ENCODE peak calls at places on chromosomes 3 and 15, in six cellular contexts. P is IMR-90, S is HCT116, B is fibroblast of lung, I is K562, Z is GM23338. F is an unnamed sample. For H4K20me1, the result is how much of the 10 kb centered on the place peaks cover.

GRCh38 chr3:171369156-171369555 is 91.0 kb downstream of the TNIK start:
- DNase-seq in Z (no peak), P (no peak), B (no peak), S (no peak), I (no peak), F (no peak)

GRCh38 chr15:77529394-77530159 is 103.1 kb downstream of the LINGO1 start:
- DNase-seq in S (no peak), B (no peak), Z (no peak), I (no peak), P (no peak), F (no peak)

GRCh38 chr3:184354121-184354728 is 7.2 kb downstream of the CLCN2 start:
- DNase-seq in I (peak), Z (peak), B (no peak), P (no peak), S (no peak), F (peak)

GRCh38 chr15:71603379-71603778 is 207.0 kb upstream of the NR2E3 start:
- DNase-seq in Z (no peak), S (no peak), B (no peak), I (no peak), P (no peak), F (no peak)

GRCh38 chr3:25226747-25227146 is 201.3 kb upstream of the RARB start:
- DNase-seq in Z (no peak), B (no peak), I (no peak), S (no peak), P (no peak), F (no peak)

GRCh38 chr3:170322501-170323328 is 34.8 kb upstream of the SKIL start:
- DNase-seq in S (no peak), P (no peak), B (peak), Z (no peak), I (no peak), F (no peak)

GRCh38 chr3:183825380-183826161 is at the start of gene MAP6D1:
- DNase-seq in Z (peak), B (peak), S (peak), P (peak), I (no peak), F (peak)

GRCh38 chr3:122782804-122783203 is 10.8 kb downstream of the HSPBAP1 start:
- DNase-seq in S (no peak), P (no peak), B (no peak), I (no peak), Z (no peak), F (no peak)

GRCh38 chr3:157423337-157423736 is 13.3 kb upstream of the PTX3 start:
- DNase-seq in Z (no peak), B (peak), P (peak), I (no peak), S (no peak), F (no peak)

GRCh38 chr3:45090855-45091254 is 55.3 kb downstream of the CDCP1 start:
- DNase-seq in S (no peak), Z (no peak), P (no peak), I (no peak), B (no peak), F (no peak)

GRCh38 chr3:5013021-5013906 is 34.0 kb downstream of the BHLHE40 start:
- DNase-seq in S (peak), I (peak), B (peak), Z (no peak), P (peak), F (no peak)

GRCh38 chr3:61315874-61316273 is 64.6 kb upstream of the FHIT start:
- DNase-seq in Z (peak), P (no peak), S (no peak), I (no peak), B (peak), F (peak)

GRCh38 chr3:23600178-23600577 is 205.6 kb upstream of the UBE2E1 start:
- DNase-seq in I (no peak), Z (no peak), S (no peak), B (peak), P (peak), F (no peak)

GRCh38 chr3:97810779-97811390 is 10.9 kb upstream of the CRYBG3 start:
- DNase-seq in Z (no peak), P (peak), I (no peak), B (peak), S (no peak), F (no peak)

GRCh38 chr15:45179221-45179985 is 8.4 kb downstream of the SHF start:
- DNase-seq in I (peak), S (peak), B (no peak), Z (peak), P (no peak), F (peak)

GRCh38 chr3:143121240-143122088 is 1.9 kb downstream of the CHST2 start:
- DNase-seq in P (peak), Z (peak), S (no peak), I (peak), B (peak), F (peak)

GRCh38 chr15:78200276-78200930 is 34.0 kb downstream of the ACSBG1 start:
- DNase-seq in Z (no peak), I (no peak), S (no peak), P (no peak), B (no peak), F (no peak)

GRCh38 chr3:4950351-4950784 is 28.9 kb upstream of the BHLHE40 start:
- DNase-seq in P (no peak), S (no peak), I (no peak), B (no peak), Z (no peak), F (no peak)

GRCh38 chr15:38930851-38931572 is 366.4 kb upstream of the RASGRP1 start:
- DNase-seq in S (no peak), B (peak), Z (no peak), I (no peak), P (peak), F (no peak)

GRCh38 chr3:161508852-161509477 is 12.4 kb downstream of the OTOL1 start:
- DNase-seq in Z (peak), S (no peak), B (no peak), P (no peak), I (no peak), F (no peak)

GRCh38 chr3:155960060-155960459 is 89.6 kb downstream of the GMPS start:
- DNase-seq in Z (no peak), B (peak), P (peak), S (no peak), I (no peak), F (no peak)

GRCh38 chr15:51134416-51135199 is 39.9 kb upstream of the TNFAIP8L3 start:
- DNase-seq in I (no peak), B (no peak), Z (no peak), P (no peak), S (no peak), F (no peak)

DNA sequence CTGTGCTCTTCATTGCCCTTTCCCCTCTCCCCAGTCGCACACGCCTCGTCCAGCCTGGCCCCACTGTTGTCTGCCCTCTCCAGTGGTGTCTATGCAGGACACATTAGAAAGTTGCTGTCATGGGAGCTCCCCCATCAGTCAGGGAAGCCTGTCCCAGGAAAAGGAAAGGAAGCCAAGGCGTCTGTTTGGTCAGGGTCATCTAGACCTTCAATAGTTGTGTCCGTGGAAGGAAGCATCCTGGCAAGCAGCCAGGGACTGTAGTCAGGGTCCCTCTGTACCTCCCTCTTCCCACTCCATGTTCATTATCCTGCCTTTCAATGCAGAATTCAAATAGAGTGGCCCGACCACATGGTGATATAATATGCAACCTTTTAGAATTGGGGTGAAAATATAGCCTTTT is 60.7 kb upstream of the RAB6B start:
- DNase-seq in I (no peak), Z (no peak), B (no peak), S (no peak), P (no peak), F (no peak)
- H4K20me1 ChIP-seq in I (under half), Z (under half), B (under half), S (under half), P (under half), F (under half)

GRCh38 chr15:64636541-64636940 is 138.8 kb downstream of the RBPMS2 start:
- DNase-seq in I (no peak), S (no peak), B (no peak), Z (no peak), P (no peak), F (no peak)

GRCh38 chr15:64634576-64635485 is 140.6 kb downstream of the RBPMS2 start:
- DNase-seq in S (no peak), I (no peak), Z (peak), B (peak), P (no peak), F (peak)

GRCh38 chr15:64636101-64636500 is 139.3 kb downstream of the RBPMS2 start:
- DNase-seq in I (no peak), P (no peak), Z (no peak), S (no peak), B (peak), F (no peak)

GRCh38 chr15:64634020-64634419 is 141.4 kb downstream of the RBPMS2 start:
- DNase-seq in Z (peak), P (no peak), S (no peak), I (peak), B (peak), F (peak)

GRCh38 chr15:64635486-64635815 is 139.9 kb downstream of the RBPMS2 start:
- DNase-seq in I (peak), Z (no peak), S (no peak), P (peak), B (peak), F (no peak)
- H4K20me1 ChIP-seq in I (under half), Z (under half), S (under half), P (under half), B (under half), F (under half)

GRCh38 chr3:65732060-65732933 is 306.4 kb downstream of the MAGI1 start:
- DNase-seq in Z (peak), S (peak), P (peak), B (peak), I (peak), F (peak)

GRCh38 chr3:65733459-65733858 is 305.3 kb downstream of the MAGI1 start:
- DNase-seq in P (no peak), I (no peak), B (no peak), Z (no peak), S (no peak), F (no peak)

GRCh38 chr3:65734382-65734781 is 304.3 kb downstream of the MAGI1 start:
- DNase-seq in P (no peak), I (no peak), Z (no peak), B (no peak), S (no peak), F (no peak)

GRCh38 chr3:65730449-65730848 is 308.3 kb downstream of the MAGI1 start:
- DNase-seq in I (peak), P (no peak), Z (no peak), S (no peak), B (no peak), F (no peak)

GRCh38 chr3:65734792-65735191 is 303.9 kb downstream of the MAGI1 start:
- DNase-seq in Z (peak), S (no peak), P (no peak), B (no peak), I (no peak), F (no peak)
- H4K20me1 ChIP-seq in Z (under half), S (under half), P (under half), B (under half), I (under half), F (under half)

GRCh38 chr3:71912839-71913495 is 128.0 kb upstream of the PROK2 start:
- DNase-seq in I (peak), B (no peak), P (no peak), S (no peak), Z (no peak), F (no peak)

GRCh38 chr3:71905426-71905825 is 120.5 kb upstream of the PROK2 start:
- DNase-seq in P (no peak), B (no peak), Z (no peak), S (no peak), I (no peak), F (no peak)

GRCh38 chr3:71908001-71908400 is 123.1 kb upstream of the PROK2 start:
- DNase-seq in Z (no peak), P (no peak), B (no peak), I (no peak), S (no peak), F (no peak)

GRCh38 chr3:71910107-71910506 is 125.2 kb upstream of the PROK2 start:
- DNase-seq in P (no peak), S (no peak), Z (peak), I (no peak), B (no peak), F (no peak)
- H4K20me1 ChIP-seq in P (under half), S (under half), Z (under half), I (under half), B (under half), F (under half)

F was measured in DND-41.